ENCODE peak calls at places on chromosomes 6 and 20, in ten cellular contexts. H is progenitor cell of endocrine pancreas, C is ascending aorta, W is NCI-H1417, M is activated T-cell treated with anti-CD3 and anti-CD28 coated beads for 1 hour, K is A549, P is GM20000, N is KBM-7, J is Right ventricle myocardium inferior, B is NB4. A is an unnamed sample.

GRCh38 chr20:12762725-12763124 is 246.0 kb upstream of the SPTLC3 start:
- DNase-seq in C (no peak), M (no peak), W (peak; percentile 70), B (no peak), H (no peak), P (no peak), J (no peak), K (no peak), N (no peak), A (no peak)

GRCh38 chr6:21587182-21587924 is 6.2 kb upstream of the SOX4 start:
- DNase-seq in M (no peak), H (peak; percentile 53), C (no peak), B (peak; percentile 80), W (peak; percentile 98), N (peak; percentile 84), J (peak; percentile 74), P (peak; percentile 45), K (peak; percentile 61), A (peak; percentile 88)

GRCh38 chr6:74551896-74552295 is 654.0 kb downstream of the COL12A1 start:
- DNase-seq in B (no peak), P (no peak), H (no peak), C (no peak), J (no peak), M (no peak), W (no peak), N (no peak), K (no peak), A (no peak)

GRCh38 chr6:144327081-144327480 is 41.9 kb downstream of the UTRN start:
- DNase-seq in C (no peak), K (no peak), J (no peak), W (no peak), M (no peak), N (no peak), P (no peak), B (no peak), H (no peak), A (no peak)

GRCh38 chr20:61926796-61927192 is 138.9 kb downstream of the TAF4 start:
- DNase-seq in N (no peak), W (no peak), H (no peak), M (no peak), B (no peak), J (no peak), C (no peak), P (no peak), K (no peak), A (no peak)

GRCh38 chr6:151240036-151240685 is 394 bp downstream of the AKAP12 start:
- DNase-seq in J (peak; percentile 89), W (peak; percentile 92), H (peak; percentile 40), M (no peak), N (peak; percentile 79), C (peak; percentile 31), P (peak; percentile 51), K (peak; percentile 73), B (no peak), A (peak; percentile 5)

GRCh38 chr20:6714202-6714800 is 53.2 kb upstream of the BMP2 start:
- DNase-seq in M (no peak), K (peak; percentile 14), B (no peak), C (no peak), H (no peak), J (no peak), N (no peak), W (peak; percentile 12), P (no peak), A (no peak)

GRCh38 chr6:158032354-158032733 is 50.7 kb downstream of the SYNJ2 start:
- DNase-seq in B (no peak), H (no peak), N (no peak), M (no peak), K (no peak), W (no peak), P (no peak), J (no peak), C (peak; percentile 7), A (no peak)

GRCh38 chr20:34083137-34083536 is 28.9 kb downstream of the EIF2S2 start:
- DNase-seq in J (peak; percentile 84), M (no peak), P (no peak), K (peak; percentile 33), B (no peak), W (no peak), H (no peak), C (peak; percentile 67), N (no peak), A (no peak)

GRCh38 chr20:16530201-16530681 is 43.0 kb downstream of the KIF16B start:
- DNase-seq in B (no peak), P (no peak), M (no peak), J (no peak), K (peak; percentile 92), C (no peak), H (no peak), W (no peak), N (no peak), A (no peak)

GRCh38 chr6:117676577-117677218 is 1.4 kb downstream of the NUS1 start:
- DNase-seq in B (peak; percentile 10), C (no peak), P (no peak), K (no peak), W (no peak), H (no peak), N (no peak), M (no peak), J (no peak), A (no peak)

GRCh38 chr6:119481098-119481497 is 131.5 kb upstream of the MAN1A1 start:
- DNase-seq in C (no peak), H (no peak), K (no peak), N (no peak), P (no peak), M (no peak), B (no peak), W (no peak), J (no peak), A (no peak)

GRCh38 chr6:85261250-85261649 is 188.6 kb upstream of the NT5E start:
- DNase-seq in B (no peak), J (no peak), N (no peak), W (no peak), M (no peak), P (no peak), K (no peak), H (no peak), C (no peak), A (no peak)

GRCh38 chr6:119966484-119966883 is 616.9 kb upstream of the MAN1A1 start:
- DNase-seq in P (no peak), B (peak; percentile 46), H (no peak), M (no peak), W (no peak), K (no peak), J (no peak), C (no peak), N (no peak), A (no peak)

GRCh38 chr6:137342607-137343186 is 123.5 kb upstream of the IFNGR1 start:
- DNase-seq in K (no peak), M (no peak), H (no peak), P (no peak), N (peak; percentile 22), C (no peak), W (no peak), B (peak; percentile 8), J (no peak), A (no peak)

GRCh38 chr6:131807644-131808459 is at the start of gene ENPP1:
- DNase-seq in H (peak; percentile 52), J (peak; percentile 84), K (peak; percentile 63), P (peak; percentile 54), W (peak; percentile 90), C (peak; percentile 53), B (no peak), N (peak; percentile 37), M (peak; percentile 23), A (peak; percentile 34)

GRCh38 chr6:51323056-51323455 is 504.4 kb downstream of the TFAP2B start:
- DNase-seq in N (no peak), J (no peak), C (no peak), W (no peak), P (no peak), M (no peak), B (no peak), H (no peak), K (no peak), A (no peak)

GRCh38 chr6:6586671-6587526 is 1.6 kb upstream of the LY86 start:
- DNase-seq in H (no peak), C (no peak), M (no peak), K (no peak), W (no peak), B (peak; percentile 75), P (peak; percentile 65), N (peak; percentile 71), J (no peak), A (no peak)

GRCh38 chr6:30787954-30788353 is 43.6 kb upstream of the IER3 start:
- DNase-seq in M (no peak), C (no peak), B (peak; percentile 92), N (peak; percentile 32), K (no peak), J (no peak), P (no peak), W (no peak), H (no peak), A (peak; percentile 98)

GRCh38 chr6:105384004-105384403 is 18.9 kb downstream of the PREP start:
- DNase-seq in C (no peak), M (no peak), P (no peak), W (no peak), B (no peak), H (no peak), K (peak; percentile 13), J (no peak), N (no peak), A (no peak)

GRCh38 chr6:39599341-39599740 is 125.9 kb downstream of the KIF6 start:
- DNase-seq in N (no peak), B (no peak), H (no peak), P (no peak), K (no peak), C (no peak), M (no peak), W (no peak), J (no peak), A (no peak)

GRCh38 chr6:17600527-17601388 is 656 bp downstream of the FAM8A1 start:
- DNase-seq in B (peak; percentile 75), K (no peak), M (peak; percentile 29), C (no peak), P (peak; percentile 60), W (peak; percentile 77), H (peak; percentile 53), N (peak; percentile 64), J (peak; percentile 79), A (no peak)

GRCh38 chr6:35259946-35260626 is 551 bp downstream of the ZNF76 start:
- DNase-seq in H (peak; percentile 66), J (peak; percentile 86), C (no peak), N (no peak), K (peak; percentile 82), M (peak; percentile 57), W (peak; percentile 78), P (peak; percentile 90), B (peak; percentile 81), A (peak; percentile 31)

GRCh38 chr6:44286285-44286565 is 16.0 kb downstream of the TMEM151B start:
- DNase-seq in B (no peak), C (no peak), H (no peak), W (no peak), N (no peak), P (no peak), J (no peak), M (no peak), K (no peak), A (no peak)

GRCh38 chr20:39112196-39112743 is 150.1 kb downstream of the DHX35 start:
- DNase-seq in N (peak; percentile 39), J (no peak), W (peak; percentile 94), C (no peak), H (peak; percentile 34), B (peak; percentile 56), K (peak; percentile 66), M (no peak), P (peak; percentile 78), A (peak; percentile 38)

GRCh38 chr6:151147118-151147832 is 92.5 kb upstream of the AKAP12 start:
- DNase-seq in J (no peak), C (no peak), M (no peak), P (no peak), H (no peak), B (no peak), W (no peak), N (no peak), K (no peak), A (no peak)

GRCh38 chr20:19943021-19943659 is 74.0 kb upstream of the NAA20 start:
- DNase-seq in H (no peak), W (no peak), P (no peak), K (no peak), J (no peak), N (peak; percentile 90), M (no peak), C (no peak), B (peak; percentile 82), A (peak; percentile 79)

GRCh38 chr6:156309017-156309416 is 468.2 kb upstream of the ARID1B start:
- DNase-seq in B (no peak), M (no peak), K (no peak), J (peak; percentile 41), H (no peak), C (no peak), W (no peak), P (no peak), N (no peak), A (no peak)